ENCODE peak calls at places on chromosomes 4 and X, in five cellular contexts. P, B, O, X and K are unnamed samples.

GRCh38 chr4:54664400-54664799 is 6.6 kb downstream of the KIT start:
- DNase-seq in P (no peak), B (no peak), O (no peak), X (no peak), K (no peak)

GRCh38 chrX:68146054-68146453 is 287.2 kb downstream of the OPHN1 start:
- DNase-seq in P (peak; percentile 34), B (no peak), O (no peak), X (peak; percentile 39), K (no peak)

GRCh38 chr4:48300004-48300403 is 30.4 kb upstream of the TEC start:
- DNase-seq in P (no peak), B (no peak), O (no peak), X (no peak), K (no peak)

GRCh38 chr4:168019019-168019651 is 73.2 kb upstream of the ANXA10 start:
- DNase-seq in P (no peak), B (no peak), O (no peak), X (no peak), K (no peak)

GRCh38 chr4:123676550-123677229 is 280.1 kb downstream of the SPRY1 start:
- DNase-seq in P (no peak), B (no peak), O (peak; percentile 76), X (no peak), K (no peak)

GRCh38 chr4:6175426-6175825 is 24.9 kb downstream of the JAKMIP1 start:
- DNase-seq in P (no peak), B (no peak), O (no peak), X (no peak), K (no peak)

GRCh38 chr4:18100657-18101056 is 79.1 kb upstream of the LCORL start:
- DNase-seq in P (no peak), B (no peak), O (no peak), X (no peak), K (no peak)

GRCh38 chrX:36414056-36414455 is 494.5 kb downstream of the CFAP47 start:
- DNase-seq in P (no peak), B (no peak), O (no peak), X (no peak), K (no peak)

GRCh38 chr4:98778206-98778605 is 119.8 kb upstream of the TSPAN5 start:
- DNase-seq in P (no peak), B (no peak), O (no peak), X (peak; percentile 87), K (no peak)

GRCh38 chr4:74095886-74096264 is 3.1 kb downstream of the CXCL2 start:
- DNase-seq in P (no peak), B (no peak), O (no peak), X (no peak), K (no peak)

GRCh38 chr4:85772470-85772869 is 297.5 kb downstream of the ARHGAP24 start:
- DNase-seq in P (no peak), B (no peak), O (no peak), X (no peak), K (no peak)

GRCh38 chr4:157043131-157043530 is 32.8 kb upstream of the GLRB start:
- DNase-seq in P (no peak), B (no peak), O (no peak), X (peak; percentile 2), K (no peak)

GRCh38 chr4:24557036-24558022 is 27.0 kb downstream of the DHX15 start:
- DNase-seq in P (no peak), B (no peak), O (no peak), X (no peak), K (no peak)

GRCh38 chr4:74942251-74942917 is 9.5 kb downstream of the PARM1 start:
- DNase-seq in P (no peak), B (no peak), O (no peak), X (no peak), K (no peak)

GRCh38 chr4:16661813-16662212 is 236.6 kb downstream of the LDB2 start:
- DNase-seq in P (no peak), B (no peak), O (no peak), X (no peak), K (peak; percentile 17)

GRCh38 chrX:28888421-28888820 is 301.2 kb downstream of the IL1RAPL1 start:
- DNase-seq in P (no peak), B (no peak), O (no peak), X (no peak), K (no peak)

GRCh38 chrX:113058634-113059033 is 218.0 kb upstream of the AMOT start:
- DNase-seq in P (no peak), B (no peak), O (no peak), X (no peak), K (no peak)

GRCh38 chr4:157012781-157013180 is 41.2 kb upstream of the PDGFC start:
- DNase-seq in P (no peak), B (no peak), O (no peak), X (no peak), K (no peak)

GRCh38 chrX:129788527-129788926 is 8.8 kb downstream of the SASH3 start:
- DNase-seq in P (no peak), B (no peak), O (no peak), X (no peak), K (no peak)

GRCh38 chrX:124208675-124209074 is 123.8 kb upstream of the TEX13D start:
- DNase-seq in P (peak; percentile 19), B (no peak), O (no peak), X (no peak), K (no peak)

GRCh38 chrX:28920554-28920953 is 333.3 kb downstream of the IL1RAPL1 start:
- DNase-seq in P (no peak), B (no peak), O (no peak), X (no peak), K (no peak)

GRCh38 chr4:88007304-88008132 is at the start of gene PKD2:
- DNase-seq in P (peak; percentile 80), B (peak; percentile 86), O (peak; percentile 82), X (no peak), K (no peak)

GRCh38 chrX:153414838-153415552 is 3.7 kb downstream of the ZFP92 start:
- DNase-seq in P (no peak), B (no peak), O (no peak), X (no peak), K (no peak)

GRCh38 chrX:123859828-123860505 is at the start of gene XIAP:
- DNase-seq in P (peak; percentile 90), B (peak; percentile 86), O (peak; percentile 80), X (peak; percentile 82), K (peak; percentile 92)

GRCh38 chr4:53014881-53015280 is 152.8 kb downstream of the RASL11B start:
- DNase-seq in P (no peak), B (no peak), O (no peak), X (no peak), K (no peak)

GRCh38 chrX:84339507-84340364 is 151.7 kb upstream of the RPS6KA6 start:
- DNase-seq in P (peak; percentile 1), B (no peak), O (no peak), X (peak; percentile 0), K (no peak)

GRCh38 chr4:41646862-41647261 is 101.7 kb downstream of the PHOX2B start:
- DNase-seq in P (no peak), B (no peak), O (no peak), X (no peak), K (no peak)

GRCh38 chrX:137166591-137166990 is 132.8 kb upstream of the GPR101 start:
- DNase-seq in P (peak; percentile 24), B (no peak), O (peak; percentile 42), X (no peak), K (no peak)

GRCh38 chr4:106707776-106708603 is 328.1 kb downstream of the DKK2 start:
- DNase-seq in P (no peak), B (no peak), O (no peak), X (no peak), K (no peak)

GRCh38 chr4:73606465-73606974 is 13.7 kb downstream of the RASSF6 start:
- DNase-seq in P (no peak), B (no peak), O (no peak), X (no peak), K (no peak)

GRCh38 chr4:123545569-123546122 is 149.1 kb downstream of the SPRY1 start:
- DNase-seq in P (no peak), B (no peak), O (no peak), X (peak; percentile 43), K (no peak)

GRCh38 chrX:1323315-1323714 is 13.3 kb upstream of the IL3RA start:
- DNase-seq in P (peak; percentile 57), B (peak; percentile 63), O (peak; percentile 32), X (peak; percentile 51), K (no peak)

DNA sequence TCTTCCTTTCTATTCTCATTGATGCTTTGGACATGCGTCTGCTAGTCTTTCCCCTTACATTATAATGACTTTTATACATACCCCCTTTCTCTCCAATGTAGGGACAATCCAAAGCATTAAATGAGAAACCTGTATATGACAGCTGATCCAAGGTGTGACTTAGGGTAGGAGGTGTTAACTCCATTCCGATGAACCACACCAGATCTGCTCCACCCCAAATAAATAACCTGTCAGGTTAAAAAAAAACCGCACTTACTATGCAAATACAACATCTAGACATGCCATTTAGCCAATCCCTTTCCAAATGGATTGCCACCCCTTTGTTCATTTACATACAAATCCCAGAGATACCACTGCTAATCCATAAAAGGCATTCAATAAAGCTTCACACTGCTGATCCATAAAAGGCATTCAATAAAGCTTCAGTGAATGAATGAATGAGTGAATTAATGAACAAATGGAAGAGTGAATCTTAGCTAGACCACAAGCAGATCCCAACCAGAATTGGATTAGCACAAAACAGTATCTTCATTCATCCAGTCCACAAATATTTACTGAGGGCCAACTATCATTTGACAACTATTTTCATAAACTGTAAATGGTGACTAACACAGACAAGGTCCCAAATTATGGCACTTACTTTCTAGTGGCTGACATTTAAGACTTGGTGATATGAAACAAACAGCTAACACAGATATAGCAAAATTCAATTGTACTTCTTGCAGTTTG is 158.9 kb upstream of the MAP3K15 start:
- DNase-seq in P (no peak), B (no peak), O (no peak), X (peak; percentile 2), K (no peak)
- TF ChIP-seq EP300 in P (no peak), B (no peak), O (no peak), X (no peak), K (no peak)

DNA sequence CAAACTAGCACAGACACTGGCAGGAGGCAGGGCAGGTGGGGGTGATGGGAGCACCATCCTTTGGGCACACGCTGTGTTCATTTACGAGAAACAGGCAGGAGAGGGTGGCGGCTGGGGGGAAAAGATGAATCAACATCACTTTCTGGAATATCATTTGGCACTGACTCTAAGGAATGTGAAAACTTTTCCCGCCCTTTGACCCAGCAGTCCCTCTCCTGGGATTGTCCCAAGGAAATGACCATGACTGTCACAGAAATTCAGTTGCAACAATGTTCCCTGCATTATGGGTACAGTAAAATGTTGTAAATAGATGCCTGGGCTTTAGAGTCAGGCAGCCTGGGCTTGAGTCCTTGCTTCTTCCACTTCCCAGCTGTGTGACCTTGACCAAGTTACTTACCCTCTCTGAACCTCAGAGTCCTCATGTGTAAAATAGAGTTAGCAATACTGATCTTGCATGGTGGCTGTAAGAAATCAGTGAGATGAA is 58.6 kb downstream of the ABLIM2 start:
- DNase-seq in P (no peak), B (peak; percentile 16), O (no peak), X (no peak), K (no peak)
- TF ChIP-seq EP300 in P (no peak), B (peak; percentile 31), O (peak; percentile 63), X (no peak), K (peak; percentile 77)

DNA sequence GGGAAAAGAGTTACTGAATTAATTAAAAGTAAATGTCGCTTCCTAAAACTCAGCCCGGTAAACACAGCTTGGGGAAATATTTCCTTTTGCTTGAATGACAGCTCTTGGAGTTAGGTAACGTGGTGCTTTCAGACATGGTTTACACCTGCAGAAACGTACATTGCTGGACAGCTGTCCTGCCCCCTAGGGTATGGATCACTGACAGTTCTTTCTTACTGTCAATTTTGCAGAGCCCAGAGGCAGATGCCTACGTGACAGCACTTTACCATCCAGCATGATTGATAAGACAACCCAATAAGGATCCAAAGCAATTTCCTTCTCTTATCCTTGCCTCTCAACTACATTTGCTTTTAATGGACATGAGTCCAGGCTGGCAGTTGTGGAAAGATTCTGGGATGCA is 334.5 kb downstream of the PACRGL start:
- DNase-seq in P (no peak), B (no peak), O (no peak), X (no peak), K (no peak)
- TF ChIP-seq EP300 in P (no peak), B (no peak), O (no peak), X (no peak), K (no peak)

GRCh38 chr4:100312615-100313355 is 122.5 kb upstream of the DDIT4L start:
- DNase-seq in P (no peak), B (no peak), O (no peak), X (no peak), K (no peak)
- TF ChIP-seq EP300 in P (no peak), B (no peak), O (no peak), X (no peak), K (no peak)